ENCODE peak calls at places on chromosomes 1 and 21, in four cellular contexts. Y is stimulated activated CD8-positive, alpha-beta memory T cell treated with anti-CD3 and anti-CD28 coated beads, Interleukin-7, amount 100 ng/mL, for 24 hours; T is activated T-cell treated with anti-CD3 and anti-CD28 coated beads for 48 hours; K is GM20000. V is an unnamed sample.
A peak's percentile ranks its signal among the peaks of the same experiment; 100 is the strongest.

GRCh38 chr1:31723828-31724359 is 20.1 kb upstream of the COL16A1 start:
- DNase-seq in Y (no peak), T (no peak), K (peak; percentile 75), V (no peak)

GRCh38 chr21:42051788-42052187 is 19.3 kb upstream of the UMODL1 start:
- DNase-seq in Y (no peak), T (no peak), K (no peak), V (no peak)

GRCh38 chr1:30868833-30869435 is 39.6 kb downstream of the SDC3 start:
- DNase-seq in Y (no peak), T (peak; percentile 19), K (peak; percentile 49), V (peak; percentile 48)

GRCh38 chr1:195345149-195345548 is 1263.1 kb downstream of the KCNT2 start:
- DNase-seq in Y (no peak), T (no peak), K (no peak), V (no peak)

GRCh38 chr1:159289059-159289458 is 13.1 kb upstream of the FCER1A start:
- DNase-seq in Y (no peak), T (no peak), K (no peak), V (no peak)

GRCh38 chr1:153509729-153510354 is 25.9 kb downstream of the S100A6 start:
- DNase-seq in Y (peak; percentile 51), T (peak; percentile 60), K (peak; percentile 58), V (peak; percentile 59)

GRCh38 chr1:224623310-224623714 is 7.2 kb downstream of the CNIH3 start:
- DNase-seq in Y (no peak), T (no peak), K (no peak), V (peak; percentile 7)

GRCh38 chr1:7339014-7339413 is 432.1 kb upstream of the VAMP3 start:
- DNase-seq in Y (no peak), T (no peak), K (no peak), V (no peak)

GRCh38 chr1:85584923-85585322 is 4.4 kb downstream of the CCN1 start:
- DNase-seq in Y (no peak), T (no peak), K (no peak), V (no peak)

GRCh38 chr21:42360317-42360716 is 6.0 kb downstream of the TFF1 start:
- DNase-seq in Y (no peak), T (peak; percentile 32), K (no peak), V (no peak)

GRCh38 chr1:98963359-98963758 is 41.3 kb downstream of the PLPPR5 start:
- DNase-seq in Y (no peak), T (no peak), K (no peak), V (no peak)

GRCh38 chr1:29505537-29506220 is 269.4 kb downstream of the PTPRU start:
- DNase-seq in Y (no peak), T (no peak), K (no peak), V (no peak)

GRCh38 chr1:172220376-172220775 is 200.1 kb upstream of the C1orf105 start:
- DNase-seq in Y (no peak), T (no peak), K (no peak), V (no peak)

GRCh38 chr1:232805269-232806070 is at the start of gene MAP10:
- DNase-seq in Y (peak; percentile 40), T (peak; percentile 72), K (peak; percentile 90), V (peak; percentile 79)

GRCh38 chr1:46133181-46133658 is 791 bp upstream of the PIK3R3 start:
- DNase-seq in Y (no peak), T (no peak), K (peak; percentile 74), V (no peak)

GRCh38 chr1:59058681-59059441 is 238.0 kb upstream of the FGGY start:
- DNase-seq in Y (no peak), T (no peak), K (no peak), V (no peak)

GRCh38 chr1:50976111-50976889 is 6.3 kb downstream of the CDKN2C start:
- DNase-seq in Y (no peak), T (no peak), K (peak; percentile 22), V (no peak)

GRCh38 chr1:206102292-206102936 is 14.8 kb downstream of the AVPR1B start:
- DNase-seq in Y (no peak), T (no peak), K (no peak), V (no peak)

GRCh38 chr1:244316407-244316806 is 135.3 kb downstream of the ADSS2 start:
- DNase-seq in Y (no peak), T (no peak), K (no peak), V (no peak)

GRCh38 chr1:176885756-176886155 is 278.8 kb downstream of the ASTN1 start:
- DNase-seq in Y (no peak), T (no peak), K (no peak), V (no peak)

GRCh38 chr1:47694011-47694890 is 256.4 kb downstream of the FOXD2 start:
- DNase-seq in Y (no peak), T (no peak), K (no peak), V (no peak)

GRCh38 chr1:84792421-84792820 is 100.6 kb downstream of the LPAR3 start:
- DNase-seq in Y (no peak), T (no peak), K (no peak), V (no peak)

GRCh38 chr1:68704800-68705443 is 208.0 kb upstream of the DEPDC1 start:
- DNase-seq in Y (no peak), T (no peak), K (no peak), V (no peak)

GRCh38 chr1:26045712-26046312 is at the start of gene SLC30A2:
- DNase-seq in Y (no peak), T (no peak), K (no peak), V (no peak)

V was measured in stimulated activated naive CD8-positive, alpha-beta T cell treated with anti-CD3 and anti-CD28 coated beads, Interleukin-15, amount 100 ng/mL, for 72 hours.